ENCODE peak calls at places on chromosomes 3 and 15, in four cellular contexts. X is kidney; Z is CD8-positive, alpha-beta T cell; M is OCI-LY7. E is an unnamed sample.

GRCh38 chr3:112132975-112133448 is at the start of gene GCSAM:
- DNase-seq in X (no peak), Z (peak), M (peak), E (no peak)

GRCh38 chr3:71138410-71138809 is 445.1 kb downstream of the FOXP1 start:
- DNase-seq in X (no peak), Z (no peak), M (no peak), E (no peak)

GRCh38 chr15:31296304-31297220 is 30.1 kb upstream of the KLF13 start:
- DNase-seq in X (peak), Z (peak), M (no peak), E (no peak)

GRCh38 chr15:66646308-66646707 is 55.7 kb upstream of the SMAD6 start:
- DNase-seq in X (no peak), Z (no peak), M (no peak), E (peak)

GRCh38 chr3:39372831-39373230 is 10.3 kb upstream of the SLC25A38 start:
- DNase-seq in X (no peak), Z (no peak), M (no peak), E (no peak)

GRCh38 chr3:104244680-104245079 is 1122.0 kb upstream of the ALCAM start:
- DNase-seq in X (no peak), Z (no peak), M (no peak), E (no peak)

GRCh38 chr3:38726751-38727150 is 77.3 kb upstream of the SCN5A start:
- DNase-seq in X (no peak), Z (no peak), M (no peak), E (no peak)

GRCh38 chr3:174955513-174956001 is 96.4 kb downstream of the NAALADL2 start:
- DNase-seq in X (no peak), Z (no peak), M (no peak), E (peak)

GRCh38 chr3:161317077-161317476 is 54.2 kb downstream of the SPTSSB start:
- DNase-seq in X (no peak), Z (no peak), M (no peak), E (no peak)

GRCh38 chr15:71182522-71182921 is 67.3 kb downstream of the THSD4 start:
- DNase-seq in X (no peak), Z (no peak), M (no peak), E (no peak)

GRCh38 chr15:32922541-32922940 is 204.7 kb downstream of the GREM1 start:
- DNase-seq in X (no peak), Z (no peak), M (no peak), E (no peak)

GRCh38 chr15:32918481-32919026 is 200.8 kb downstream of the GREM1 start:
- DNase-seq in X (no peak), Z (no peak), M (no peak), E (no peak)

GRCh38 chr15:32923176-32923575 is 205.4 kb downstream of the GREM1 start:
- DNase-seq in X (no peak), Z (no peak), M (no peak), E (no peak)

DNA sequence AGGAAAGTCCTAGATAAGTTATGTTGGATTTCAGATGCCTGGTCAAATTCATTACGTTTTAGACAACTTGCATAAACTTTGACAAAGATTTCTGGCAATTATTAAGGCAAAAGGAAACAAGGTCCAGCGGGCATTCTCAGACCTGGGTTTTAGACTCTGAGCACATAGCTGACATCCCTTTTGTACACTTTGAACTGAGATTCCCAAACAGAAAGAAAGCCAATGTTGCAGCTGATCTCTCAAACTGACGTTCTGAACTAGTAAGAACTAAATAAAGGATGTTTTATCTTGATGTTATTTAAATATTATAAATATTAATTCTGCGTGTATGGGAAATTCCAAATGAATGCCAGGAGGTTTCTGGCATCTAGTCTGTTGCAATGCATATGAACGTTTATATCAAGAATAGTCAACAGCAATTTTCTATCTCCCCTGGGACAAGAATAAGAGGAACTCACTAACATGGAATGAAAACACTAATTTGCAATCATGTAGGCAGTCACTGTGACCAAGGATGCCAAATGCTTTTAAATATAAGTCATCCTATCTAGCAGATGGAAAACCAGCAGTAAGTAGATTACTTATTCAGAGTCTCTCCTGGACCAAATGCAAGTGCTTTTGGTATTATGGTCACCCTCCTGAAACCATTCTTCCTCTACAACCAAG is 202.1 kb downstream of the GREM1 start:
- DNase-seq in X (no peak), Z (no peak), M (peak), E (peak)
- H3K4me3 ChIP-seq in X (no peak), Z (no peak), M (no peak), E (no peak)

GRCh38 chr15:50767332-50767861 is 1.9 kb upstream of the SPPL2A start:
- DNase-seq in X (no peak), Z (no peak), M (no peak), E (no peak)
- TF ChIP-seq CTCF in X (no peak), Z (no peak), M (no peak), E (no peak)

GRCh38 chr15:96342143-96342466 is 11.6 kb downstream of the NR2F2 start:
- DNase-seq in X (no peak), Z (no peak), M (no peak), E (no peak)

GRCh38 chr15:96341465-96342142 is 11.1 kb downstream of the NR2F2 start:
- DNase-seq in X (peak), Z (no peak), M (no peak), E (peak)

GRCh38 chr15:96344120-96344705 is 13.7 kb downstream of the NR2F2 start:
- DNase-seq in X (peak), Z (no peak), M (no peak), E (peak)

GRCh38 chr15:96343529-96344072 is 13.1 kb downstream of the NR2F2 start:
- DNase-seq in X (peak), Z (no peak), M (no peak), E (no peak)

GRCh38 chr15:96342611-96343528 is 12.4 kb downstream of the NR2F2 start:
- DNase-seq in X (peak), Z (no peak), M (no peak), E (peak)
- H3K4me3 ChIP-seq in X (peak), Z (no peak), M (no peak), E (peak)

DNA sequence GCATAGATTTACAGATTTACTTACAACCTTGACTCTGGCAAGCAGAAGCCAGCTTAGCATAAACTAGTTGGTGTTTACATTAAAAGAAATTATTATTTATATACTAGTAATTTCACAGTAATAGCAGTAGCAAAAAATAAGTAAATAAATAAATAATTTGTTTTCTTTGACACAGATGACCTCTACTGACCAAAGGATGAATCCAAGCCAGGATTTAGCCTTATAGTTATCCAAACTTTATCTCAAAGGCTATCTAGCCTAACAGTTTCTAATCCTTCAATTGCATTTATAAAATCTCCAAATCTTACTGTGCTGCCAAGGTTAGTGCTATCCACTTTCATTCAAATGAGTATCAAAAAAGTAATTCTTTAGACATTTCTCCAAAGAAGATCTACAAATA is 64.3 kb downstream of the FRMD5 start:
- DNase-seq in X (no peak), Z (no peak), M (no peak), E (no peak)
- TF ChIP-seq CTCF in X (no peak), Z (no peak), M (no peak), E (no peak)

GRCh38 chr15:23370578-23370977 is 16.0 kb downstream of the GOLGA8S start:
- DNase-seq in X (no peak), Z (no peak), M (no peak), E (no peak)
- H3K4me3 ChIP-seq in X (no peak), Z (no peak), M (no peak), E (no peak)

GRCh38 chr3:27146786-27147185 is 222.4 kb downstream of the NEK10 start:
- DNase-seq in X (no peak), Z (no peak), M (no peak), E (no peak)

GRCh38 chr3:27145719-27146118 is 223.5 kb downstream of the NEK10 start:
- DNase-seq in X (no peak), Z (no peak), M (no peak), E (no peak)

GRCh38 chr3:27138005-27138404 is 231.2 kb downstream of the NEK10 start:
- DNase-seq in X (no peak), Z (no peak), M (no peak), E (no peak)

GRCh38 chr3:27138562-27138961 is 230.6 kb downstream of the NEK10 start:
- DNase-seq in X (no peak), Z (no peak), M (no peak), E (no peak)

DNA sequence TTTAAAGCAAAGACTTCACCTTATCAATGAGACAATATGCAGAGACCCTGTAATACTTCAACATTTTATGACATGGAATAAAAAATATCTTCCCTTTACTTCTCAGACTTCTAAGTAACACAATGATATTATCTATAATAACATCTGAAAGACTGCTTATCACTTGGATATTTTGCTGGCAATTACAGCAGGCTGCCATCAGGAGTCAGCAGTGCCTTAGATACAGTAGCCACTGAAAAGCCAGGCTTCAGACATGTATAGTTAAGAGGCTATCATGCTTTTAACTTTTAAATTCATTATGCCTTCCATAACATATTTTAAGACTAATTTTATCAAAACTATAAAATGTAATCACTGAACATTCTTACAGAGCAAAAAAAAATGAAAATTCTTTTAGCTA is 227.5 kb downstream of the NEK10 start:
- DNase-seq in X (no peak), Z (no peak), M (peak), E (no peak)
- TF ChIP-seq CTCF in X (no peak), Z (no peak), M (peak), E (no peak)

GRCh38 chr15:74396146-74396438 is 28.6 kb upstream of the CYP11A1 start:
- DNase-seq in X (no peak), Z (no peak), M (no peak), E (no peak)
- H3K4me3 ChIP-seq in X (no peak), Z (no peak), M (no peak), E (no peak)

GRCh38 chr3:121175083-121175482 is 267.1 kb downstream of the STXBP5L start:
- DNase-seq in X (no peak), Z (no peak), M (no peak), E (peak)
- TF ChIP-seq CTCF in X (no peak), Z (no peak), M (no peak), E (no peak)

E was measured in fibroblast of pulmonary artery.